ENCODE peak calls at places on chromosomes 7 and 10, in seven cellular contexts. M is GM23338, Y is GM12891, Z is sigmoid colon, J is spleen, R is SK-N-MC, B is HCT116. L is an unnamed sample.

GRCh38 chr10:100377830-100378229 is 30.8 kb downstream of the SCD start:
- DNase-seq in M (no peak), Y (no peak), Z (no peak), J (no peak), R (no peak), B (no peak), L (no peak)

GRCh38 chr10:29994833-29995232 is 64.6 kb downstream of the JCAD start:
- DNase-seq in M (no peak), Y (no peak), Z (no peak), J (no peak), R (no peak), B (no peak), L (no peak)

GRCh38 chr7:134771889-134772288 is 7.5 kb upstream of the CALD1 start:
- DNase-seq in M (no peak), Y (no peak), Z (no peak), J (no peak), R (no peak), B (no peak), L (no peak)

GRCh38 chr7:23349484-23350157 is 50.5 kb downstream of the MALSU1 start:
- DNase-seq in M (no peak), Y (no peak), Z (no peak), J (no peak), R (no peak), B (peak), L (no peak)

GRCh38 chr7:143733876-143734275 is 23.6 kb downstream of the CTAGE6 start:
- DNase-seq in M (no peak), Y (no peak), Z (no peak), J (no peak), R (no peak), B (no peak), L (no peak)

GRCh38 chr7:40826419-40827216 is 691.8 kb downstream of the SUGCT start:
- DNase-seq in M (peak), Y (no peak), Z (no peak), J (no peak), R (no peak), B (no peak), L (no peak)

GRCh38 chr10:69394020-69394419 is 22.7 kb downstream of the TACR2 start:
- DNase-seq in M (no peak), Y (no peak), Z (no peak), J (no peak), R (no peak), B (no peak), L (no peak)

GRCh38 chr7:147485660-147486210 is 1104.8 kb upstream of the C7orf33 start:
- DNase-seq in M (no peak), Y (no peak), Z (no peak), J (no peak), R (no peak), B (no peak), L (no peak)

GRCh38 chr7:114409750-114410149 is 4.9 kb upstream of the FOXP2 start:
- DNase-seq in M (no peak), Y (no peak), Z (no peak), J (no peak), R (no peak), B (no peak), L (no peak)

GRCh38 chr10:32692174-32692573 is 246.2 kb downstream of the CCDC7 start:
- DNase-seq in M (no peak), Y (no peak), Z (no peak), J (no peak), R (no peak), B (peak), L (no peak)

GRCh38 chr7:105675873-105676484 is 94.7 kb upstream of the EFCAB10 start:
- DNase-seq in M (no peak), Y (no peak), Z (no peak), J (peak), R (no peak), B (no peak), L (no peak)

GRCh38 chr7:80139179-80139578 is 4.5 kb downstream of the GNAI1 start:
- DNase-seq in M (no peak), Y (no peak), Z (no peak), J (no peak), R (peak), B (no peak), L (no peak)

GRCh38 chr7:44072364-44073231 is 7.2 kb upstream of the PGAM2 start:
- DNase-seq in M (peak), Y (peak), Z (peak), J (peak), R (no peak), B (peak), L (peak)

DNA sequence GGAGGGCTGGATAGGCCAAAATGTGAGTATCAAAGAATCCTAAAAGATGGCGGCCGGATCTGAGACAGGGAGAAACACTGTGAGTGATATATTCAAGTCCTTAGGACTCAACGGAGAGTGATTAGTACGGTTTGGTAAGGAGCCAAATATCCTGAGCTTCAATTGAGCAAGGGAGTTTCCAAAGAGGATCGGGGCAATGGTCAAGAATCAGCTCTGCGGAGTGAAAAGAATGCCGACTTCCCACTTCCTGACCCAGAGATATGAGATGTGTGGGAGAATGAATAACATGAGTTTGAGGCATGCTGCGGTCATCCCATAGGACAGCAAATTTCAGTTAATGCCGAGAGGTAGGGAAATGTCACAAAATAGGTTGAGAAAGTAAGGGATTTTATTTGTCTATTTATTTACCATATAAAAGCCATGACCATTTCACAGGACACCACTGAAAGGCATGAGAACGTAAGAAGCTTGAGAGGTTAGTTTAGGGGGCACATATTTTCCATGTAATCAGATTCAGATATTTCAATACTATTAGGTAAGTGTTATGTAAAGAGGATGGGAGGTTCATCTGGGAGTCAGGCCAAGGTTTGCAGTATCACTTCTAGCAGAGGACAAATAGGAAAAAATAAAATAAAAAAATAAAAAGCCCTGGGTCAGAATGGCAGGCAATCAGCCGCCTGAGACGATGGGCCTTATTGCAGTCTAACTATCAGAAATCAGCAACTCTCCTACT is 165.6 kb downstream of the HGF start:
- DNase-seq in M (no peak), Y (no peak), Z (no peak), J (no peak), R (no peak), B (no peak), L (no peak)
- TF ChIP-seq POLR2AphosphoS5 in M (no peak), Y (no peak), Z (no peak), J (no peak), R (no peak), B (no peak), L (no peak)

GRCh38 chr10:46263831-46264268 is 22.9 kb upstream of the ANTXRL start:
- DNase-seq in M (no peak), Y (no peak), Z (no peak), J (peak), R (no peak), B (no peak), L (no peak)

GRCh38 chr10:46264737-46265368 is 21.9 kb upstream of the ANTXRL start:
- DNase-seq in M (no peak), Y (no peak), Z (no peak), J (peak), R (no peak), B (no peak), L (no peak)

GRCh38 chr10:46266506-46266985 is 20.3 kb upstream of the ANTXRL start:
- DNase-seq in M (no peak), Y (no peak), Z (no peak), J (peak), R (no peak), B (no peak), L (peak)

GRCh38 chr10:46267132-46267985 is 19.4 kb upstream of the ANTXRL start:
- DNase-seq in M (no peak), Y (no peak), Z (no peak), J (no peak), R (no peak), B (no peak), L (no peak)

DNA sequence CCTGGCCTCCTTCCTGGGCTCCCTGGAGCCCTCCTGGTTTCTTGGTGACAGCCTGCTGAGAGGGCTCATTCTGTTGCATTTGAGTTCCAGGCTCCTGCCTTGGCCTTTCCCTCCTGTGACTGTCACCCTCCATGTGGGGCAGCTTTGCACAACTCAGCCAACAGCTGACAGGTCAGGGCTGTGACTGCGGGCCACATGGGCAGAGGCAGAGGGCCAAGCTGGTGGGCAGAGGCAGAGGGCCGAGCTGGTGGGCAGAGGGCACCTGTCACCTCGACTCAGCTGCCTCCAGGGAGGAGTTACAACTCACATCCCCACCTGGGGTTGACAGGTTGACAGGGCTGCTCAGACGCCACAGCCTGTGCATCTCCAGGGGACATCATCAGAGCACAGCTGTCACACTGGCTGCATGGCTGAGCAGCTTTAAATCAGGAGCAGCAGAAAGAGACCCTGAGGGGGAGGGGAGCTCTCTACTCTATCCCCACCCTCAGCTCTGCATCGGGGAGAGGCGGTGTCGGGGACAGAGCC is 20.8 kb upstream of the ANTXRL start:
- DNase-seq in M (no peak), Y (no peak), Z (no peak), J (peak), R (no peak), B (no peak), L (no peak)
- TF ChIP-seq POLR2AphosphoS5 in M (no peak), Y (no peak), Z (no peak), J (no peak), R (no peak), B (no peak), L (no peak)

GRCh38 chr10:16952610-16953009 is 135.4 kb upstream of the RSU1 start:
- DNase-seq in M (no peak), Y (no peak), Z (no peak), J (no peak), R (no peak), B (no peak), L (no peak)

GRCh38 chr10:16949806-16950205 is 132.6 kb upstream of the RSU1 start:
- DNase-seq in M (no peak), Y (no peak), Z (no peak), J (no peak), R (no peak), B (no peak), L (no peak)

GRCh38 chr10:16952010-16952550 is 134.9 kb upstream of the RSU1 start:
- DNase-seq in M (no peak), Y (no peak), Z (no peak), J (no peak), R (no peak), B (no peak), L (no peak)

GRCh38 chr10:16953270-16953669 is 136.0 kb upstream of the RSU1 start:
- DNase-seq in M (no peak), Y (no peak), Z (no peak), J (no peak), R (no peak), B (no peak), L (no peak)

GRCh38 chr10:16950686-16951681 is 133.8 kb upstream of the RSU1 start:
- DNase-seq in M (peak), Y (no peak), Z (no peak), J (no peak), R (no peak), B (peak), L (no peak)
- TF ChIP-seq POLR2AphosphoS5 in M (no peak), Y (no peak), Z (no peak), J (no peak), R (no peak), B (no peak), L (no peak)

DNA sequence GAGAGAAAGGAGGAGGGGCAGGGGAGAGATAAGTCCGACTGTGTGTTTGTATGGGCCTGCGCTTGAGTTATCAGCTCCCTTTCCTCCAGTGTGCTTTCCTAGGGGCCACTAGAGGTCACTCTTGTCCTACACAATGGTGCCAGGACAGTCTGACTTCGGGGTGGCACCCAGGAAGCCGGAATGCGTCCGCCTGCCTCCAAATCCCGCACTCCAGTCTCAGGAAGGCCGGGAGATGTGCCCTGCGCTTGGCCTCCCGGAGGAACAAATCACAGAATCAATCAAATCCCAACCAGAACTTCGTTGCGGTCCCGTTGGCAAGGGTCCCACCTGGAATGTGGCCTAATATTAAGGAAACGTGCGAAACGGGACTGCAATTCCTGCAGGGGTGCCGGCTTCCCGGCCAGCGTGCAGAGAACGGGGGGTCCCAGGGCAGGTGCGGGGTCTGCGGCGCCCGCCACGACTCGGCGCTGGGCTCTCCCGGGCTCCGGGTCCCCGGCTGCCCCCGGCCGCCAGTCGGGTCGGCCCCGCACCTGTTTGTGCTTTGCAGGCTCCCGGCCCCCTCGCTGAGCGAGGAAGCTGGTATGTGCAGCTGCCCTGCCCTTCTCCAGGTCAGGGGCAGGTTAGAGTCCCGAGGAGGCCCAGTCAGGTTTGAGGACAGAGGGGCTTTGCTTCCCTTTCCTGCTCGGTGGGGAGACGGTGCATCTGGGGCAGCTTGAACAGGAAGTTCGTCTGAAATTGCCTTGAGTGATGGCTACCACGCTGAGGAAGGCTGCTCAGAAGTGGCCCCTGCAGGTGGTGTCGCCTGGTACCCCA is 21.0 kb upstream of the HPS1 start:
- DNase-seq in M (peak), Y (peak), Z (peak), J (peak), R (no peak), B (peak), L (peak)
- TF ChIP-seq POLR2AphosphoS5 in M (no peak), Y (no peak), Z (no peak), J (no peak), R (no peak), B (no peak), L (no peak)

GRCh38 chr10:87642988-87643387 is 16.7 kb upstream of the PAPSS2 start:
- DNase-seq in M (no peak), Y (no peak), Z (no peak), J (no peak), R (no peak), B (no peak), L (no peak)

GRCh38 chr10:87640043-87640442 is 19.6 kb upstream of the PAPSS2 start:
- DNase-seq in M (no peak), Y (no peak), Z (no peak), J (no peak), R (no peak), B (no peak), L (no peak)

GRCh38 chr10:87639493-87639892 is 20.2 kb upstream of the PAPSS2 start:
- DNase-seq in M (no peak), Y (no peak), Z (no peak), J (no peak), R (no peak), B (no peak), L (no peak)

GRCh38 chr10:87642486-87642885 is 17.2 kb upstream of the PAPSS2 start:
- DNase-seq in M (no peak), Y (no peak), Z (no peak), J (no peak), R (no peak), B (no peak), L (no peak)

GRCh38 chr10:87641065-87641464 is 18.6 kb upstream of the PAPSS2 start:
- DNase-seq in M (no peak), Y (no peak), Z (no peak), J (no peak), R (no peak), B (no peak), L (no peak)
- TF ChIP-seq POLR2AphosphoS5 in M (no peak), Y (no peak), Z (no peak), J (no peak), R (no peak), B (no peak), L (no peak)

DNA sequence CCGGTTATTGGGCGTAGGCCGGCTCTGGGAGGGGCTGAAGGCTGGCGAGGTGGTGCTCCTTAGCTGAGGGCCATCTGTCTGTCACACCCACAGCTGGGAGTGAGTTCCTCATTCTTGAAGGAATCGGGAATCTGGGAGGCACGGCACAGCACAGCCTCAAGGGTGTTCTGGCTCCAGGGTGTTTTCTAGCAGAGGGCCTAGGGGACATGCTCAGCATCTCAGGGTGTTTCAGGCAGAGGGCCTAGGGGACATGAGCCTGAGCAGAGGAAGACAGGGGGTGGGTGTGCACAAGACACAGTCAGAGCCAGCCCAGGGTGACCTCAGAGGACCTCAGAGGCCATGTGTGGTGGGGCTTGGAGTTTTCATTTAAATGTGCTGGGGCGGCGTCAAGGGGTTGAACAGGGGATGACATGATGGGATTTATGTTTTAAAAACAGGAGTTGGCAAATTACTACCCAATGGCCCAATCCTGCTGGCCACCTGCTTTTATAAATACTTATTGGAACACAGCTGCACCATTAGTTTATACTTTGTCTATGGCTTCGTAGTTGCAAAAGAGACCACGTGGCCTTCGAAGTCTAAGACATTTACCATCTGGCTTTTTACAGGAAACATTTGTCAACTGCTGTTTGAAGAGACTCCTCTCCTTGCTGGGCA is 121.7 kb downstream of the PRKAG2 start:
- DNase-seq in M (no peak), Y (no peak), Z (peak), J (no peak), R (no peak), B (no peak), L (peak)
- TF ChIP-seq POLR2AphosphoS5 in M (no peak), Y (no peak), Z (peak), J (no peak), R (no peak), B (no peak), L (no peak)

L was measured in HL-60.